ENCODE peak calls at places on chromosomes 7 and 10, in four cellular contexts. U is HepG2, D is endothelial cell of umbilical vein, N is H1. R is an unnamed sample.

GRCh38 chr7:64849250-64849923 is 53.7 kb upstream of the ZNF273 start:
- DNase-seq in U (no peak), D (no peak), N (no peak), R (no peak)

GRCh38 chr7:38296059-38296857 is 22.8 kb upstream of the TARP start:
- DNase-seq in D (no peak), U (no peak), N (no peak), R (no peak)

GRCh38 chr10:64733980-64734379 is 1212.8 kb downstream of the REEP3 start:
- DNase-seq in U (peak), N (no peak), D (peak), R (no peak)

GRCh38 chr10:107544706-107545520 is 380.4 kb upstream of the SORCS1 start:
- DNase-seq in U (no peak), D (no peak), N (no peak), R (no peak)

GRCh38 chr10:5293691-5294550 is 70.8 kb upstream of the UCN3 start:
- DNase-seq in D (peak), U (peak), N (peak), R (no peak)

GRCh38 chr10:12308102-12308501 is 41.2 kb upstream of the CAMK1D start:
- DNase-seq in U (no peak), D (no peak), N (no peak), R (no peak)

GRCh38 chr7:46344533-46344932 is 423.5 kb upstream of the IGFBP3 start:
- DNase-seq in U (no peak), D (no peak), N (no peak), R (no peak)

GRCh38 chr10:44391981-44392380 is 7.1 kb upstream of the CXCL12 start:
- DNase-seq in U (no peak), N (no peak), D (no peak), R (no peak)

GRCh38 chr10:59709472-59710125 is at the start of gene SLC16A9:
- DNase-seq in D (peak), U (peak), N (peak), R (no peak)

GRCh38 chr7:22255834-22256233 is 101.1 kb downstream of the RAPGEF5 start:
- DNase-seq in U (no peak), N (no peak), D (no peak), R (no peak)

GRCh38 chr10:119859422-119860258 is 13.0 kb downstream of the MCMBP start:
- DNase-seq in D (peak), U (peak), N (no peak), R (peak)

GRCh38 chr10:61822781-61823230 is 78.7 kb upstream of the ARID5B start:
- DNase-seq in N (no peak), U (no peak), D (no peak), R (no peak)

GRCh38 chr7:128115326-128115820 is 84.1 kb upstream of the LRRC4 start:
- DNase-seq in N (no peak), U (no peak), D (no peak), R (no peak)

GRCh38 chr10:99536400-99537254 is 3.9 kb downstream of the NKX2-3 start:
- DNase-seq in N (no peak), U (peak), D (no peak), R (no peak)

GRCh38 chr7:76244781-76245391 is 43.2 kb downstream of the SRRM3 start:
- DNase-seq in D (no peak), U (peak), N (no peak), R (no peak)

GRCh38 chr10:24278519-24278889 is 69.6 kb downstream of the KIAA1217 start:
- DNase-seq in D (no peak), N (no peak), U (no peak), R (no peak)

GRCh38 chr7:128833148-128833938 is 3.1 kb downstream of the FLNC start:
- DNase-seq in U (no peak), N (no peak), D (peak), R (no peak)

GRCh38 chr10:50510517-50511473 is 113.0 kb downstream of the SGMS1 start:
- DNase-seq in U (no peak), D (no peak), N (no peak), R (no peak)

GRCh38 chr10:73590881-73591577 is at the start of gene USP54:
- DNase-seq in U (peak), D (peak), N (peak), R (no peak)

GRCh38 chr10:70475661-70476060 is 2.9 kb upstream of the PALD1 start:
- DNase-seq in D (no peak), U (no peak), N (no peak), R (no peak)

DNA sequence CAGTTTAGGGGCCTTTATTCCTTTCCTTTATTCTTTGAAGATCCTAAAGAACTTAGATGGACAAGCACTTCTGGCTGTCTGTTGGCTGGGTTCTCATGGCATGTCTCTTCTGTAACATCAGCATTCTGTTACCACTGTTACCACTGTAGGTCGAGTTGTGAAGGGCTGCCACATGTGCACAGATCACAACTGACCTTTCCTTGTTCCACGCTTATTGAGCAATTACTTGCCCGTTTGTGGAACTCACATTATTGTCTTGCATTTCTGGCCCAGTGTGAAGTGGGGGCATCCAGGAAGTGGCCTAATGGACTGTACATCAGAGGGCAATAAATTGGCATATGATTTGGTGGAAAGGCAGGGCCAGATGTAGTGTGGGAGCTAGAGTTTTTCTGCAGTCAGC is 23.7 kb downstream of the GBF1 start:
- DNase-seq in U (no peak), D (no peak), N (no peak), R (no peak)
- TF ChIP-seq EZH2 in U (no peak), D (no peak), N (no peak), R (no peak)

GRCh38 chr10:96276426-96276825 is 5.1 kb upstream of the BLNK start:
- DNase-seq in N (no peak), D (no peak), U (no peak), R (no peak)
- H3K27ac ChIP-seq in N (no peak), D (no peak), U (no peak), R (no peak)

DNA sequence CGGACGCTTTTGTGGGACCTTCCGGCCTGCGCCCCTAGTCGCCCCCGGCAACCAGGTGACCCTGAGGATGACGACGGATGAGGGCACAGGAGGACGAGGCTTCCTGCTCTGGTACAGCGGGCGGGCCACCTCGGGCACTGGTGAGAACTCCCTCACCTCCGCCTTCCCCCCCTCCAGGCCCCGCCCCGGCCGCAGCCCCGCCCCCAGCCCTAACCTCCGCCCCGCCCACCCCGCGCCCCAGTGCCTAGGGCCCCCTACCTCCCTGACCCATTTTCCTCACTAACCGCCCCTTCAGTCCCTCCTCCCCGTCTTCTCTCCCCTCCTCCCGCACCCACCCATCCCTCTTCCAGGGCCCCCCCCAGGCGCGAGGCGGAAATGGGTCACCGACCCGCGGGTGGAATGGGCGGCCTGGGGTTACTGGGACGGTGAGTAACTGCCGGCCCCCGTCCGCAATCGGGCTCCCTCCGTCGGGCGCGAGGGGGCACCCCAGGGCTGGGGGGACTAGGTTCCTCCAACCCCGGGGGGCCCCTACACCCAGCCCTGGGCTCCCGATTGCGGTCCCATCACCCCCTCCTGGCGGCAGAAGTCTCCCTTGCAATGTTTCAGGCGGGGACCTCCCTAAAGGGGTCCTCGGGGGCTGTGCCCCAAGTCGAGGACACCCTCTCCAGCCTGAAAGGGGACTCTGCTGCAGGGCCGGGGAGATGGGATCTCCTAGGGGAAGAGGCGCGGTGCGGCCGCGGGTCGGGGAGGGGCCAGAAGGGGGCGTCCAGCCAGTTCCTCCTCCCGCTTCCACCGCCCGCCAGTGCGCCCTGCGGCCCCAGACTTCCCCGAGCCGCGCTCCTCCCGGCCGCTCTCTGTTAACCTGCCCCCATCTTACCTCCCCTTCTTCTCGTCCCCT is 2.2 kb downstream of the PCOLCE start:
- DNase-seq in N (no peak), D (peak), U (no peak), R (no peak)
- TF ChIP-seq POLR2AphosphoS5 in N (peak), D (peak), U (no peak), R (peak)

DNA sequence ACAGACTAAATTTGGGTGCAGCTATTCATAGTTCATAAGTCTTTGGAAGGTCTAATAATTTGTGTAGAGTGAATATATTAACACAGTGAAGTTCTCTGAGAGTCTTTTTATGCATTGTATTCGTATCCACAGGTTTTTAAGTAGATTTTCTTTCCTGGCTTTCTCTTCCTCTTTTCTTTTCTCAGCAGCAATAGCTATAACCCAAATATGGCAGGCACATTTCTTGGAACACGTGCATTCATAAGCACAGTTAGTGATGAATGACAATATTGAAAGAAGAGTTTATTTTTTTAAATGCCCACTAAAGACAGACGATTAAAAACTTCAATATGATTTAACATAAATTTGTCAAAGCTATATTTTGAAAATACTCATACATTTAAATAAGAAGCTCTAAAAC is 220.5 kb upstream of the MBL2 start:
- DNase-seq in D (no peak), N (no peak), U (no peak), R (no peak)
- TF ChIP-seq EZH2 in D (no peak), N (no peak), U (no peak), R (no peak)

GRCh38 chr7:51237727-51238126 is 78.9 kb downstream of the COBL start:
- DNase-seq in N (no peak), D (no peak), U (no peak), R (no peak)
- H3K27ac ChIP-seq in N (no peak), D (no peak), U (no peak), R (no peak)